ENCODE peak calls at places on chromosomes 16 and 17, in nine cellular contexts. One of them, this sample, is unnamed.

GRCh38 chr17:61412860-61413653 is 13.4 kb downstream of the TBX2 start:
- DNase-seq in memory B cell: no peak
- DNase-seq in hepatocyte: peak; percentile 29
- DNase-seq in neural crest cell: no peak
- DNase-seq in naive B cell: no peak
- DNase-seq in occipital lobe: no peak
- DNase-seq in cardiac fibroblast: no peak
- DNase-seq in left ventricle myocardium inferior: no peak
- DNase-seq in amniotic stem cell: no peak
- DNase-seq in this sample: no peak

GRCh38 chr17:79036609-79037008 is 12.6 kb downstream of the C1QTNF1 start:
- DNase-seq in memory B cell: no peak
- DNase-seq in hepatocyte: no peak
- DNase-seq in neural crest cell: no peak
- DNase-seq in naive B cell: no peak
- DNase-seq in occipital lobe: no peak
- DNase-seq in cardiac fibroblast: peak; percentile 95
- DNase-seq in left ventricle myocardium inferior: no peak
- DNase-seq in amniotic stem cell: peak; percentile 64
- DNase-seq in this sample: no peak

GRCh38 chr17:58328195-58329034 is at the start of gene TSPOAP1:
- DNase-seq in memory B cell: peak; percentile 62
- DNase-seq in hepatocyte: no peak
- DNase-seq in neural crest cell: peak; percentile 58
- DNase-seq in naive B cell: peak; percentile 68
- DNase-seq in occipital lobe: peak; percentile 70
- DNase-seq in cardiac fibroblast: no peak
- DNase-seq in left ventricle myocardium inferior: peak; percentile 19
- DNase-seq in amniotic stem cell: no peak
- DNase-seq in this sample: no peak

GRCh38 chr17:57541472-57542394 is 203.4 kb downstream of the CCDC182 start:
- DNase-seq in memory B cell: no peak
- DNase-seq in hepatocyte: peak; percentile 81
- DNase-seq in neural crest cell: no peak
- DNase-seq in naive B cell: no peak
- DNase-seq in occipital lobe: peak; percentile 13
- DNase-seq in cardiac fibroblast: peak; percentile 91
- DNase-seq in left ventricle myocardium inferior: peak; percentile 62
- DNase-seq in amniotic stem cell: no peak
- DNase-seq in this sample: no peak

GRCh38 chr17:40086150-40087044 is 14.0 kb downstream of the NR1D1 start:
- DNase-seq in memory B cell: peak; percentile 67
- DNase-seq in hepatocyte: peak; percentile 72
- DNase-seq in neural crest cell: peak; percentile 69
- DNase-seq in naive B cell: peak; percentile 57
- DNase-seq in occipital lobe: no peak
- DNase-seq in cardiac fibroblast: peak; percentile 65
- DNase-seq in left ventricle myocardium inferior: no peak
- DNase-seq in amniotic stem cell: no peak
- DNase-seq in this sample: no peak

GRCh38 chr16:4415538-4416199 is 727 bp downstream of the CORO7 start:
- DNase-seq in memory B cell: peak; percentile 69
- DNase-seq in hepatocyte: peak; percentile 66
- DNase-seq in neural crest cell: no peak
- DNase-seq in naive B cell: peak; percentile 79
- DNase-seq in occipital lobe: no peak
- DNase-seq in cardiac fibroblast: no peak
- DNase-seq in left ventricle myocardium inferior: peak; percentile 63
- DNase-seq in amniotic stem cell: no peak
- DNase-seq in this sample: no peak

GRCh38 chr16:58515871-58516767 is 802 bp downstream of the SETD6 start:
- DNase-seq in memory B cell: peak; percentile 62
- DNase-seq in hepatocyte: peak; percentile 53
- DNase-seq in neural crest cell: no peak
- DNase-seq in naive B cell: peak; percentile 47
- DNase-seq in occipital lobe: no peak
- DNase-seq in cardiac fibroblast: peak; percentile 5
- DNase-seq in left ventricle myocardium inferior: no peak
- DNase-seq in amniotic stem cell: no peak
- DNase-seq in this sample: no peak

GRCh38 chr16:1125471-1125870 is 27.4 kb upstream of the CACNA1H start:
- DNase-seq in memory B cell: no peak
- DNase-seq in hepatocyte: peak; percentile 56
- DNase-seq in neural crest cell: no peak
- DNase-seq in naive B cell: no peak
- DNase-seq in occipital lobe: peak; percentile 67
- DNase-seq in cardiac fibroblast: peak; percentile 40
- DNase-seq in left ventricle myocardium inferior: no peak
- DNase-seq in amniotic stem cell: no peak
- DNase-seq in this sample: no peak

GRCh38 chr17:14201087-14201486 is 35.6 kb downstream of the CDRT15 start:
- DNase-seq in memory B cell: no peak
- DNase-seq in hepatocyte: no peak
- DNase-seq in neural crest cell: no peak
- DNase-seq in naive B cell: no peak
- DNase-seq in occipital lobe: no peak
- DNase-seq in cardiac fibroblast: peak; percentile 26
- DNase-seq in left ventricle myocardium inferior: no peak
- DNase-seq in amniotic stem cell: no peak
- DNase-seq in this sample: no peak

GRCh38 chr16:51388516-51388951 is 237.5 kb upstream of the SALL1 start:
- DNase-seq in memory B cell: no peak
- DNase-seq in hepatocyte: no peak
- DNase-seq in neural crest cell: no peak
- DNase-seq in naive B cell: no peak
- DNase-seq in occipital lobe: no peak
- DNase-seq in cardiac fibroblast: no peak
- DNase-seq in left ventricle myocardium inferior: no peak
- DNase-seq in amniotic stem cell: no peak
- DNase-seq in this sample: no peak

GRCh38 chr17:69864531-69864930 is 210.5 kb upstream of the KCNJ16 start:
- DNase-seq in memory B cell: no peak
- DNase-seq in hepatocyte: no peak
- DNase-seq in neural crest cell: no peak
- DNase-seq in naive B cell: no peak
- DNase-seq in occipital lobe: no peak
- DNase-seq in cardiac fibroblast: no peak
- DNase-seq in left ventricle myocardium inferior: no peak
- DNase-seq in amniotic stem cell: no peak
- DNase-seq in this sample: no peak

GRCh38 chr17:82370471-82371332 is 863 bp upstream of the UTS2R start:
- DNase-seq in memory B cell: no peak
- DNase-seq in hepatocyte: no peak
- DNase-seq in neural crest cell: no peak
- DNase-seq in naive B cell: peak; percentile 27
- DNase-seq in occipital lobe: no peak
- DNase-seq in cardiac fibroblast: no peak
- DNase-seq in left ventricle myocardium inferior: no peak
- DNase-seq in amniotic stem cell: no peak
- DNase-seq in this sample: no peak

GRCh38 chr17:16419929-16420271 is 4.5 kb downstream of the TRPV2 start:
- DNase-seq in memory B cell: no peak
- DNase-seq in hepatocyte: peak; percentile 5
- DNase-seq in neural crest cell: no peak
- DNase-seq in naive B cell: no peak
- DNase-seq in occipital lobe: no peak
- DNase-seq in cardiac fibroblast: peak; percentile 55
- DNase-seq in left ventricle myocardium inferior: no peak
- DNase-seq in amniotic stem cell: no peak
- DNase-seq in this sample: peak; percentile 41

GRCh38 chr16:52203096-52203495 is 343.8 kb downstream of the TOX3 start:
- DNase-seq in memory B cell: no peak
- DNase-seq in hepatocyte: no peak
- DNase-seq in neural crest cell: no peak
- DNase-seq in naive B cell: no peak
- DNase-seq in occipital lobe: no peak
- DNase-seq in cardiac fibroblast: no peak
- DNase-seq in left ventricle myocardium inferior: no peak
- DNase-seq in amniotic stem cell: no peak
- DNase-seq in this sample: no peak

GRCh38 chr17:81196505-81197408 is 26.0 kb downstream of the CEP131 start:
- DNase-seq in memory B cell: no peak
- DNase-seq in hepatocyte: no peak
- DNase-seq in neural crest cell: no peak
- DNase-seq in naive B cell: no peak
- DNase-seq in occipital lobe: no peak
- DNase-seq in cardiac fibroblast: no peak
- DNase-seq in left ventricle myocardium inferior: no peak
- DNase-seq in amniotic stem cell: no peak
- DNase-seq in this sample: no peak

GRCh38 chr17:50954641-50955121 is 88.5 kb upstream of the TOB1 start:
- DNase-seq in memory B cell: no peak
- DNase-seq in hepatocyte: no peak
- DNase-seq in neural crest cell: no peak
- DNase-seq in naive B cell: no peak
- DNase-seq in occipital lobe: no peak
- DNase-seq in cardiac fibroblast: no peak
- DNase-seq in left ventricle myocardium inferior: no peak
- DNase-seq in amniotic stem cell: no peak
- DNase-seq in this sample: no peak

GRCh38 chr17:59425085-59425901 is 93.8 kb downstream of the YPEL2 start:
- DNase-seq in memory B cell: no peak
- DNase-seq in hepatocyte: peak; percentile 64
- DNase-seq in neural crest cell: no peak
- DNase-seq in naive B cell: no peak
- DNase-seq in occipital lobe: peak; percentile 48
- DNase-seq in cardiac fibroblast: peak; percentile 86
- DNase-seq in left ventricle myocardium inferior: peak; percentile 41
- DNase-seq in amniotic stem cell: peak; percentile 22
- DNase-seq in this sample: no peak

GRCh38 chr17:44353656-44354331 is 8.7 kb downstream of the GRN start:
- DNase-seq in memory B cell: no peak
- DNase-seq in hepatocyte: peak; percentile 73
- DNase-seq in neural crest cell: no peak
- DNase-seq in naive B cell: no peak
- DNase-seq in occipital lobe: no peak
- DNase-seq in cardiac fibroblast: no peak
- DNase-seq in left ventricle myocardium inferior: peak; percentile 48
- DNase-seq in amniotic stem cell: no peak
- DNase-seq in this sample: no peak

GRCh38 chr16:66131156-66131807 is 235.2 kb upstream of the CDH5 start:
- DNase-seq in memory B cell: no peak
- DNase-seq in hepatocyte: no peak
- DNase-seq in neural crest cell: no peak
- DNase-seq in naive B cell: no peak
- DNase-seq in occipital lobe: no peak
- DNase-seq in cardiac fibroblast: peak; percentile 22
- DNase-seq in left ventricle myocardium inferior: no peak
- DNase-seq in amniotic stem cell: no peak
- DNase-seq in this sample: no peak

GRCh38 chr16:12439443-12440232 is 364.0 kb downstream of the CPPED1 start:
- DNase-seq in memory B cell: no peak
- DNase-seq in hepatocyte: no peak
- DNase-seq in neural crest cell: no peak
- DNase-seq in naive B cell: no peak
- DNase-seq in occipital lobe: no peak
- DNase-seq in cardiac fibroblast: no peak
- DNase-seq in left ventricle myocardium inferior: peak; percentile 18
- DNase-seq in amniotic stem cell: no peak
- DNase-seq in this sample: no peak

GRCh38 chr17:79668344-79669250 is 57.7 kb upstream of the RBFOX3 start:
- DNase-seq in memory B cell: no peak
- DNase-seq in hepatocyte: no peak
- DNase-seq in neural crest cell: no peak
- DNase-seq in naive B cell: no peak
- DNase-seq in occipital lobe: no peak
- DNase-seq in cardiac fibroblast: no peak
- DNase-seq in left ventricle myocardium inferior: peak; percentile 8
- DNase-seq in amniotic stem cell: no peak
- DNase-seq in this sample: no peak

GRCh38 chr16:48539485-48540221 is 70.3 kb downstream of the N4BP1 start:
- DNase-seq in memory B cell: no peak
- DNase-seq in hepatocyte: no peak
- DNase-seq in neural crest cell: no peak
- DNase-seq in naive B cell: no peak
- DNase-seq in occipital lobe: no peak
- DNase-seq in cardiac fibroblast: no peak
- DNase-seq in left ventricle myocardium inferior: no peak
- DNase-seq in amniotic stem cell: no peak
- DNase-seq in this sample: no peak

GRCh38 chr16:11621920-11622651 is 35.4 kb upstream of the LITAF start:
- DNase-seq in memory B cell: no peak
- DNase-seq in hepatocyte: no peak
- DNase-seq in neural crest cell: no peak
- DNase-seq in naive B cell: peak; percentile 50
- DNase-seq in occipital lobe: no peak
- DNase-seq in cardiac fibroblast: no peak
- DNase-seq in left ventricle myocardium inferior: no peak
- DNase-seq in amniotic stem cell: no peak
- DNase-seq in this sample: no peak

GRCh38 chr16:12078405-12079245 is 102.1 kb downstream of the SNX29 start:
- DNase-seq in memory B cell: no peak
- DNase-seq in hepatocyte: no peak
- DNase-seq in neural crest cell: no peak
- DNase-seq in naive B cell: no peak
- DNase-seq in occipital lobe: no peak
- DNase-seq in cardiac fibroblast: no peak
- DNase-seq in left ventricle myocardium inferior: no peak
- DNase-seq in amniotic stem cell: no peak
- DNase-seq in this sample: no peak

GRCh38 chr17:10182785-10183184 is 15.6 kb downstream of the GAS7 start:
- DNase-seq in memory B cell: no peak
- DNase-seq in hepatocyte: no peak
- DNase-seq in neural crest cell: no peak
- DNase-seq in naive B cell: no peak
- DNase-seq in occipital lobe: no peak
- DNase-seq in cardiac fibroblast: no peak
- DNase-seq in left ventricle myocardium inferior: no peak
- DNase-seq in amniotic stem cell: no peak
- DNase-seq in this sample: no peak

GRCh38 chr17:30363715-30364202 is 15.0 kb upstream of the CPD start:
- DNase-seq in memory B cell: no peak
- DNase-seq in hepatocyte: no peak
- DNase-seq in neural crest cell: no peak
- DNase-seq in naive B cell: peak; percentile 41
- DNase-seq in occipital lobe: peak; percentile 39
- DNase-seq in cardiac fibroblast: peak; percentile 88
- DNase-seq in left ventricle myocardium inferior: no peak
- DNase-seq in amniotic stem cell: no peak
- DNase-seq in this sample: no peak

GRCh38 chr16:68272501-68273209 is 8.3 kb downstream of the SLC7A6 start:
- DNase-seq in memory B cell: no peak
- DNase-seq in hepatocyte: no peak
- DNase-seq in neural crest cell: no peak
- DNase-seq in naive B cell: no peak
- DNase-seq in occipital lobe: no peak
- DNase-seq in cardiac fibroblast: no peak
- DNase-seq in left ventricle myocardium inferior: no peak
- DNase-seq in amniotic stem cell: no peak
- DNase-seq in this sample: no peak

GRCh38 chr16:88965411-88965810 is 11.6 kb downstream of the CBFA2T3 start:
- DNase-seq in memory B cell: peak; percentile 21
- DNase-seq in hepatocyte: no peak
- DNase-seq in neural crest cell: no peak
- DNase-seq in naive B cell: no peak
- DNase-seq in occipital lobe: no peak
- DNase-seq in cardiac fibroblast: no peak
- DNase-seq in left ventricle myocardium inferior: no peak
- DNase-seq in amniotic stem cell: no peak
- DNase-seq in this sample: no peak

This sample was measured in brain pericyte.